ENCODE peak calls at places on chromosome 14, in nine cellular contexts. P, Y, M, H, X, K, B, L and G are unnamed samples.

GRCh38 chr14:76514599-76514998 is 138.7 kb downstream of the ESRRB start:
- DNase-seq in P (no peak), Y (no peak), M (peak), H (no peak), X (no peak), K (no peak), B (no peak), L (no peak), G (no peak)

GRCh38 chr14:54472291-54472690 is 16.5 kb downstream of the GMFB start:
- DNase-seq in P (no peak), Y (no peak), M (no peak), H (no peak), X (no peak), K (peak), B (no peak), L (no peak), G (no peak)

GRCh38 chr14:98951521-98952152 is 320.4 kb downstream of the BCL11B start:
- DNase-seq in P (no peak), Y (no peak), M (no peak), H (no peak), X (no peak), K (no peak), B (no peak), L (no peak), G (no peak)

GRCh38 chr14:67396381-67396965 is 15.5 kb downstream of the PLEK2 start:
- DNase-seq in P (no peak), Y (no peak), M (peak), H (no peak), X (no peak), K (no peak), B (no peak), L (no peak), G (no peak)

GRCh38 chr14:32019271-32019670 is 57.8 kb upstream of the ARHGAP5 start:
- DNase-seq in P (no peak), Y (no peak), M (no peak), H (no peak), X (no peak), K (peak), B (no peak), L (no peak), G (peak)

GRCh38 chr14:57866199-57866755 is 385 bp upstream of the SLC35F4 start:
- DNase-seq in P (no peak), Y (no peak), M (no peak), H (no peak), X (no peak), K (peak), B (no peak), L (no peak), G (no peak)

GRCh38 chr14:94768521-94769412 is 1.1 kb downstream of the GSC start:
- DNase-seq in P (no peak), Y (no peak), M (no peak), H (no peak), X (no peak), K (peak), B (no peak), L (no peak), G (no peak)

GRCh38 chr14:55116246-55117030 is 12.6 kb upstream of the LGALS3 start:
- DNase-seq in P (no peak), Y (no peak), M (no peak), H (no peak), X (no peak), K (no peak), B (no peak), L (no peak), G (no peak)

GRCh38 chr14:104893435-104894207 is 28.6 kb downstream of the CEP170B start:
- DNase-seq in P (peak), Y (no peak), M (no peak), H (peak), X (no peak), K (no peak), B (no peak), L (peak), G (no peak)

GRCh38 chr14:89771251-89771650 is 183.3 kb downstream of the EFCAB11 start:
- DNase-seq in P (no peak), Y (no peak), M (peak), H (no peak), X (no peak), K (no peak), B (no peak), L (no peak), G (no peak)

GRCh38 chr14:51912112-51912786 is 51.8 kb downstream of the GNG2 start:
- DNase-seq in P (no peak), Y (no peak), M (no peak), H (no peak), X (no peak), K (no peak), B (no peak), L (no peak), G (no peak)